ENCODE peak calls at places on chromosomes 13 and 19, in ten cellular contexts. A is naive B cell; S is substantia nigra; B is sciatic nerve; N is chondrocyte; E is cardiac muscle cell; T is stimulated activated naive CD8-positive, alpha-beta T cell treated with anti-CD3 and anti-CD28 coated beads, Interleukin-15, Interleukin-2, amounts not matched to agents 100 U/mL and 50 U/mL, for 24 hours; Z is MCF 10A; I is nucleus accumbens; W is stimulated activated CD8-positive, alpha-beta memory T cell treated with anti-CD3 and anti-CD28 coated beads, Interleukin-4, amount 100 ng/mL, for 1 hour. K is an unnamed sample.
A peak's percentile ranks its signal among the peaks of the same experiment; 100 is the strongest.

GRCh38 chr13:104608280-104608679 is 1542.1 kb upstream of the SLC10A2 start:
- DNase-seq in A (no peak), S (no peak), B (no peak), N (no peak), E (no peak), T (no peak), Z (no peak), I (no peak), W (no peak), K (no peak)

GRCh38 chr13:25095862-25096453 is at the start of gene PABPC3:
- DNase-seq in A (no peak), S (peak; percentile 13), B (no peak), N (no peak), E (peak; percentile 33), T (peak; percentile 11), Z (no peak), I (peak; percentile 24), W (no peak), K (no peak)

GRCh38 chr13:52969373-52969772 is 59.2 kb upstream of the OLFM4 start:
- DNase-seq in A (no peak), S (no peak), B (no peak), N (no peak), E (no peak), T (no peak), Z (no peak), I (no peak), W (no peak), K (no peak)

GRCh38 chr13:20973886-20974285 is 71.3 kb upstream of the XPO4 start:
- DNase-seq in A (no peak), S (no peak), B (no peak), N (no peak), E (no peak), T (no peak), Z (no peak), I (no peak), W (no peak), K (no peak)

GRCh38 chr19:45113628-45114027 is 20.6 kb downstream of the PPP1R37 start:
- DNase-seq in A (no peak), S (no peak), B (no peak), N (no peak), E (no peak), T (no peak), Z (no peak), I (no peak), W (no peak), K (no peak)

GRCh38 chr13:30711375-30711774 is 24.0 kb upstream of the ALOX5AP start:
- DNase-seq in A (no peak), S (no peak), B (no peak), N (no peak), E (peak; percentile 70), T (no peak), Z (no peak), I (no peak), W (no peak), K (no peak)

GRCh38 chr13:99058527-99059495 is 80.9 kb upstream of the DOCK9 start:
- DNase-seq in A (no peak), S (no peak), B (no peak), N (no peak), E (no peak), T (no peak), Z (peak; percentile 25), I (no peak), W (no peak), K (no peak)

GRCh38 chr19:35253316-35254286 is 4.8 kb downstream of the LSR start:
- DNase-seq in A (no peak), S (no peak), B (no peak), N (no peak), E (no peak), T (no peak), Z (no peak), I (no peak), W (no peak), K (peak; percentile 64)

GRCh38 chr19:49642488-49643035 is 553 bp downstream of the SCAF1 start:
- DNase-seq in A (no peak), S (no peak), B (no peak), N (no peak), E (no peak), T (no peak), Z (no peak), I (no peak), W (no peak), K (no peak)

K was measured in cardiac septum.